ENCODE peak calls at places on chromosome 17, in five cellular contexts. P is DMS153; D is naive thymus-derived CD4-positive, alpha-beta T cell; G is stimulated activated CD4-positive, alpha-beta T cell treated with anti-CD3 and anti-CD28 coated beads, Interleukin-12 subunit alpha, Interleukin-12 subunit beta, amount 100 ng/mL, for 24 hours; Z is HL-60. K is an unnamed sample.

GRCh38 chr17:73612074-73612473 is 32.2 kb downstream of the SDK2 start:
- DNase-seq in Z (no peak), G (no peak), D (no peak), P (no peak), K (no peak)

GRCh38 chr17:60248618-60249516 is 99.1 kb downstream of the CA4 start:
- DNase-seq in Z (no peak), G (no peak), D (no peak), P (no peak), K (no peak)

GRCh38 chr17:34420254-34420766 is 57.3 kb upstream of the CCL1 start:
- DNase-seq in P (no peak), G (peak), D (peak), Z (peak), K (peak)

GRCh38 chr17:80281516-80281915 is 20.9 kb downstream of the RNF213 start:
- DNase-seq in G (no peak), P (no peak), Z (no peak), D (no peak), K (no peak)

GRCh38 chr17:28071891-28072606 is 29.6 kb downstream of the NLK start:
- DNase-seq in D (peak), Z (no peak), P (no peak), G (no peak), K (no peak)

GRCh38 chr17:76921340-76922036 is 53.3 kb downstream of the MGAT5B start:
- DNase-seq in Z (no peak), G (no peak), P (no peak), D (no peak), K (no peak)

GRCh38 chr17:67035131-67036083 is 8.9 kb upstream of the CACNG1 start:
- DNase-seq in D (no peak), Z (no peak), G (no peak), P (no peak), K (no peak)

GRCh38 chr17:72234951-72235350 is 114.1 kb downstream of the SOX9 start:
- DNase-seq in G (no peak), P (no peak), D (no peak), Z (no peak), K (no peak)

GRCh38 chr17:63843387-63844292 is 1.2 kb upstream of the SMARCD2 start:
- DNase-seq in P (no peak), Z (peak), D (peak), G (no peak), K (peak)

GRCh38 chr17:76598004-76598439 is 12.4 kb upstream of the ST6GALNAC2 start:
- DNase-seq in Z (peak), G (no peak), D (no peak), P (peak), K (no peak)

GRCh38 chr17:78484300-78485159 is 92.7 kb downstream of the DNAH17 start:
- DNase-seq in G (peak), D (peak), Z (no peak), P (no peak), K (peak)

GRCh38 chr17:42891539-42892152 is 9.0 kb upstream of the G6PC1 start:
- DNase-seq in P (peak), Z (no peak), D (no peak), G (no peak), K (peak)

GRCh38 chr17:46984892-46985291 is 5.8 kb upstream of the RPRML start:
- DNase-seq in D (no peak), P (no peak), G (no peak), Z (no peak), K (no peak)

GRCh38 chr17:78010759-78011158 is 52.3 kb downstream of the TNRC6C start:
- DNase-seq in P (no peak), G (no peak), D (no peak), Z (no peak), K (no peak)

GRCh38 chr17:74008196-74008595 is 195.3 kb upstream of the RPL38 start:
- DNase-seq in D (no peak), G (peak), P (peak), Z (peak), K (no peak)

GRCh38 chr17:74437702-74438101 is 5.8 kb downstream of the GPRC5C start:
- DNase-seq in Z (no peak), P (no peak), D (no peak), G (no peak), K (no peak)

GRCh38 chr17:63275318-63275967 is 170.7 kb downstream of the CYB561 start:
- DNase-seq in G (no peak), Z (no peak), D (no peak), P (no peak), K (no peak)

GRCh38 chr17:34709108-34709779 is 129.9 kb downstream of the TMEM132E start:
- DNase-seq in Z (no peak), P (peak), D (no peak), G (no peak), K (no peak)

GRCh38 chr17:62048262-62048661 is 16.8 kb downstream of the MED13 start:
- DNase-seq in D (no peak), Z (no peak), G (no peak), P (no peak), K (no peak)